ENCODE peak calls at places on chromosomes 16 and 17, in seven cellular contexts. M, A, K, P, Z, N and E are unnamed samples.

GRCh38 chr16:70394853-70395252 is 44.0 kb downstream of the ST3GAL2 start:
- DNase-seq in N (no peak), K (no peak), Z (no peak), P (no peak), A (no peak), M (no peak), E (no peak)

GRCh38 chr17:45043813-45044540 is 7.5 kb downstream of the DCAKD start:
- DNase-seq in A (no peak), M (no peak), K (no peak), Z (no peak), P (no peak), N (no peak), E (no peak)

GRCh38 chr16:5607169-5607568 is 509.6 kb upstream of the EEF2KMT start:
- DNase-seq in A (no peak), M (no peak), Z (no peak), N (no peak), P (no peak), K (no peak), E (no peak)

GRCh38 chr17:43710101-43710500 is 48.4 kb upstream of the MEOX1 start:
- DNase-seq in A (no peak), N (no peak), P (no peak), Z (no peak), M (no peak), K (no peak), E (no peak)

GRCh38 chr17:77391668-77392375 is 251.1 kb downstream of the SEC14L1 start:
- DNase-seq in K (no peak), A (peak), N (no peak), P (no peak), Z (peak), M (no peak), E (no peak)

GRCh38 chr16:4556112-4556511 is at the start of gene C16orf96:
- DNase-seq in P (no peak), K (no peak), A (no peak), M (no peak), N (no peak), Z (peak), E (no peak)

GRCh38 chr16:56438042-56438441 is 12.7 kb upstream of the AMFR start:
- DNase-seq in K (no peak), A (no peak), N (no peak), P (no peak), Z (no peak), M (no peak), E (no peak)

GRCh38 chr16:27174798-27175197 is 28.5 kb upstream of the KDM8 start:
- DNase-seq in Z (peak), K (no peak), M (no peak), A (no peak), N (no peak), P (no peak), E (no peak)

GRCh38 chr16:86363057-86363490 is 147.3 kb upstream of the FOXF1 start:
- DNase-seq in N (no peak), M (no peak), A (no peak), K (no peak), P (no peak), Z (peak), E (no peak)

GRCh38 chr16:85124636-85125346 is 12.5 kb upstream of the CIBAR2 start:
- DNase-seq in Z (peak), K (no peak), A (no peak), P (no peak), N (peak), M (no peak), E (no peak)

GRCh38 chr17:50521517-50521916 is 11.0 kb upstream of the EPN3 start:
- DNase-seq in P (no peak), M (no peak), Z (no peak), A (no peak), N (no peak), K (no peak), E (no peak)

GRCh38 chr16:78230832-78231231 is 131.4 kb downstream of the WWOX start:
- DNase-seq in P (no peak), K (no peak), A (no peak), Z (no peak), N (no peak), M (no peak), E (no peak)

GRCh38 chr16:88393034-88393433 is 10.3 kb downstream of the ZNF469 start:
- DNase-seq in P (no peak), N (no peak), Z (no peak), K (no peak), M (peak), A (no peak), E (no peak)

GRCh38 chr16:89727406-89728120 is 6.2 kb downstream of the ZNF276 start:
- DNase-seq in A (no peak), K (peak), P (no peak), Z (no peak), M (no peak), N (no peak), E (no peak)

GRCh38 chr16:84884311-84885023 is 64.7 kb downstream of the CRISPLD2 start:
- DNase-seq in A (peak), Z (no peak), K (peak), P (no peak), M (peak), N (no peak), E (no peak)

GRCh38 chr17:34110315-34110714 is 144.8 kb upstream of the CCL2 start:
- DNase-seq in P (no peak), A (no peak), K (no peak), M (no peak), Z (no peak), N (no peak), E (peak)

GRCh38 chr17:80260791-80261158 is at the start of gene RNF213:
- DNase-seq in N (no peak), K (peak), M (peak), A (peak), Z (peak), P (no peak), E (peak)

GRCh38 chr16:68512183-68512582 is 26.9 kb upstream of the ZFP90 start:
- DNase-seq in N (no peak), Z (no peak), A (no peak), K (no peak), M (no peak), P (no peak), E (no peak)

GRCh38 chr16:28475221-28475620 is 3.1 kb upstream of the NPIPB7 start:
- DNase-seq in A (no peak), Z (no peak), K (no peak), M (no peak), P (no peak), N (no peak), E (no peak)

GRCh38 chr16:47920709-47921108 is 235.1 kb downstream of the ABCC12 start:
- DNase-seq in Z (no peak), K (no peak), N (no peak), P (no peak), A (no peak), M (no peak), E (no peak)

GRCh38 chr17:40960144-40960543 is 6.6 kb downstream of the KRT39 start:
- DNase-seq in P (no peak), Z (no peak), N (no peak), K (no peak), A (no peak), M (no peak), E (no peak)